ENCODE peak calls at places on chromosomes 3 and 15, in nine cellular contexts. S is stimulated activated CD8-positive, alpha-beta memory T cell treated with anti-CD3 and anti-CD28 coated beads, Interleukin-7, amount 100 ng/mL, for 24 hours; U is NCI-H1105; B is mesenteric fat pad; T is fibroblast of lung; I is posterior cingulate gyrus; F is HFFc6; J is NCI-H774; E is foreskin fibroblast. R is an unnamed sample.

GRCh38 chr15:48470096-48470495 is 138.9 kb downstream of the DUT start:
- DNase-seq in S (no peak), U (no peak), B (no peak), T (no peak), I (no peak), F (no peak), J (no peak), E (no peak), R (no peak)

GRCh38 chr3:69201658-69202057 is 79.3 kb upstream of the LMOD3 start:
- DNase-seq in S (no peak), U (no peak), B (no peak), T (no peak), I (no peak), F (no peak), J (peak; percentile 42), E (no peak), R (no peak)

GRCh38 chr15:40320931-40321371 is 2.5 kb upstream of the INAFM2 start:
- DNase-seq in S (no peak), U (peak; percentile 52), B (peak; percentile 9), T (peak; percentile 75), I (no peak), F (peak; percentile 53), J (peak; percentile 40), E (peak; percentile 82), R (peak; percentile 20)

GRCh38 chr15:97931314-97931713 is 29.2 kb upstream of the ARRDC4 start:
- DNase-seq in S (no peak), U (no peak), B (no peak), T (no peak), I (no peak), F (no peak), J (no peak), E (no peak), R (no peak)

GRCh38 chr3:46338840-46339239 is 15.1 kb upstream of the CCR2 start:
- DNase-seq in S (no peak), U (no peak), B (no peak), T (no peak), I (no peak), F (no peak), J (no peak), E (no peak), R (no peak)

GRCh38 chr3:146142757-146143156 is 18.2 kb downstream of the PLOD2 start:
- DNase-seq in S (no peak), U (no peak), B (no peak), T (peak; percentile 81), I (no peak), F (peak; percentile 53), J (no peak), E (peak; percentile 71), R (no peak)

GRCh38 chr3:49725906-49726681 is 2.3 kb upstream of the GMPPB start:
- DNase-seq in S (no peak), U (no peak), B (no peak), T (no peak), I (peak; percentile 38), F (no peak), J (no peak), E (no peak), R (no peak)

GRCh38 chr3:133853925-133854227 is 41.8 kb downstream of the RAB6B start:
- DNase-seq in S (no peak), U (no peak), B (no peak), T (no peak), I (no peak), F (no peak), J (no peak), E (no peak), R (no peak)

GRCh38 chr15:49832421-49832980 is 211.7 kb downstream of the DTWD1 start:
- DNase-seq in S (no peak), U (no peak), B (no peak), T (no peak), I (no peak), F (no peak), J (no peak), E (peak; percentile 46), R (no peak)

GRCh38 chr15:76844096-76844495 is 61.0 kb downstream of the SCAPER start:
- DNase-seq in S (no peak), U (no peak), B (no peak), T (no peak), I (no peak), F (no peak), J (no peak), E (peak; percentile 37), R (no peak)

GRCh38 chr3:37559461-37559860 is 302.2 kb upstream of the CTDSPL start:
- DNase-seq in S (no peak), U (no peak), B (no peak), T (no peak), I (no peak), F (peak; percentile 20), J (peak; percentile 51), E (peak; percentile 20), R (no peak)

GRCh38 chr3:61729235-61729634 is 167.9 kb downstream of the PTPRG start:
- DNase-seq in S (no peak), U (no peak), B (no peak), T (no peak), I (no peak), F (no peak), J (no peak), E (no peak), R (no peak)

GRCh38 chr3:43895573-43895972 is 204.8 kb downstream of the ABHD5 start:
- DNase-seq in S (no peak), U (peak; percentile 17), B (no peak), T (no peak), I (no peak), F (no peak), J (no peak), E (no peak), R (no peak)

R was measured in effector memory CD4-positive, alpha-beta T cell.